ENCODE peak calls at places on chromosomes 6 and 20, in five cellular contexts. Y is CD8-positive, alpha-beta T cell; S is mucosa of descending colon; P is HL-60; G is psoas muscle. Z is an unnamed sample.

GRCh38 chr6:141580988-141581387 is 551.7 kb upstream of the GJE1 start:
- DNase-seq in S (no peak), Y (no peak), G (no peak), P (no peak), Z (no peak)

GRCh38 chr20:46046588-46047310 is 17.7 kb downstream of the SLC12A5 start:
- DNase-seq in Y (no peak), G (no peak), P (no peak), S (no peak), Z (no peak)

GRCh38 chr6:96450760-96451116 is 70.9 kb upstream of the UFL1 start:
- DNase-seq in S (no peak), P (no peak), Y (no peak), G (no peak), Z (no peak)

GRCh38 chr6:132931937-132932336 is 117.6 kb downstream of the RPS12 start:
- DNase-seq in P (no peak), G (no peak), S (no peak), Y (no peak), Z (no peak)

GRCh38 chr20:9149796-9150195 is 80.9 kb downstream of the PLCB4 start:
- DNase-seq in S (no peak), P (no peak), G (no peak), Y (no peak), Z (no peak)

GRCh38 chr6:95243091-95243490 is 334.2 kb upstream of the MANEA start:
- DNase-seq in S (no peak), G (no peak), Y (no peak), P (no peak), Z (no peak)

GRCh38 chr6:89976141-89977020 is 82.1 kb downstream of the GJA10 start:
- DNase-seq in P (no peak), Y (no peak), S (no peak), G (no peak), Z (no peak)

GRCh38 chr6:108322728-108323127 is 27.9 kb downstream of the AFG1L start:
- DNase-seq in G (no peak), S (no peak), P (no peak), Y (no peak), Z (no peak)

GRCh38 chr20:50870572-50871161 is 60.6 kb downstream of the ADNP start:
- DNase-seq in P (no peak), G (no peak), Y (no peak), S (no peak), Z (no peak)

GRCh38 chr6:139583420-139583819 is 209.0 kb upstream of the CITED2 start:
- DNase-seq in S (no peak), Y (no peak), P (no peak), G (no peak), Z (no peak)

GRCh38 chr6:133340557-133340956 is 99.4 kb downstream of the EYA4 start:
- DNase-seq in G (no peak), Y (no peak), S (no peak), P (no peak), Z (no peak)

GRCh38 chr6:165854863-165855593 is 192.0 kb upstream of the PDE10A start:
- DNase-seq in G (no peak), P (no peak), Y (no peak), S (no peak), Z (no peak)

GRCh38 chr20:51022803-51023616 is at the start of gene KCNG1:
- DNase-seq in S (peak), Y (no peak), P (no peak), G (peak), Z (no peak)

GRCh38 chr6:28866342-28867077 is 57.3 kb downstream of the TRIM27 start:
- DNase-seq in P (no peak), G (peak), S (peak), Y (peak), Z (no peak)

GRCh38 chr6:62640749-62641148 is 354.7 kb upstream of the KHDRBS2 start:
- DNase-seq in S (no peak), G (no peak), Y (no peak), P (no peak), Z (no peak)

GRCh38 chr20:32050324-32050723 is 1.7 kb upstream of the HCK start:
- DNase-seq in S (no peak), Y (no peak), G (no peak), P (no peak), Z (no peak)

GRCh38 chr6:139536751-139537617 is 162.5 kb upstream of the CITED2 start:
- DNase-seq in G (no peak), S (no peak), Y (no peak), P (no peak), Z (no peak)

GRCh38 chr6:80173411-80173810 is 66.9 kb downstream of the BCKDHB start:
- DNase-seq in P (no peak), S (no peak), G (no peak), Y (no peak), Z (no peak)

GRCh38 chr6:26122402-26122792 is 35.2 kb downstream of the HFE start:
- DNase-seq in S (no peak), Y (no peak), P (no peak), G (no peak), Z (no peak)

GRCh38 chr6:130409394-130410095 is 43.7 kb downstream of the TMEM200A start:
- DNase-seq in S (no peak), Y (no peak), G (no peak), P (no peak), Z (no peak)

GRCh38 chr6:116210750-116211425 is 43.0 kb downstream of the TSPYL4 start:
- DNase-seq in Y (no peak), P (no peak), S (no peak), G (peak), Z (no peak)

GRCh38 chr6:47106721-47107197 is 64.6 kb upstream of the ADGRF1 start:
- DNase-seq in P (no peak), S (no peak), Y (no peak), G (no peak), Z (no peak)

GRCh38 chr6:47105469-47106188 is 63.5 kb upstream of the ADGRF1 start:
- DNase-seq in P (no peak), G (no peak), S (no peak), Y (no peak), Z (no peak)

GRCh38 chr6:47102331-47102730 is 60.2 kb upstream of the ADGRF1 start:
- DNase-seq in P (no peak), S (no peak), G (no peak), Y (no peak), Z (no peak)

GRCh38 chr6:47106216-47106615 is 64.1 kb upstream of the ADGRF1 start:
- DNase-seq in G (no peak), Y (no peak), S (no peak), P (no peak), Z (no peak)

GRCh38 chr6:47103931-47104330 is 61.8 kb upstream of the ADGRF1 start:
- DNase-seq in S (no peak), P (peak), Y (no peak), G (no peak), Z (no peak)
- H3K4me3 ChIP-seq in S (no peak), P (no peak), Y (no peak), G (no peak), Z (no peak)

GRCh38 chr20:597560-597959 is 12.5 kb downstream of the TCF15 start:
- DNase-seq in S (no peak), G (no peak), Y (no peak), P (no peak), Z (no peak)
- H3K4me3 ChIP-seq in S (no peak), G (no peak), Y (no peak), P (no peak), Z (no peak)

GRCh38 chr6:337782-338464 is 45.6 kb downstream of the DUSP22 start:
- DNase-seq in G (no peak), Y (peak), S (no peak), P (no peak), Z (no peak)
- H3K4me3 ChIP-seq in G (no peak), Y (no peak), S (no peak), P (no peak), Z (no peak)

GRCh38 chr6:121523628-121524027 is 88.2 kb downstream of the GJA1 start:
- DNase-seq in S (no peak), P (no peak), Y (no peak), G (no peak), Z (no peak)

GRCh38 chr6:121522771-121523386 is 87.4 kb downstream of the GJA1 start:
- DNase-seq in P (no peak), S (no peak), G (no peak), Y (no peak), Z (no peak)

GRCh38 chr6:121521164-121521555 is 85.7 kb downstream of the GJA1 start:
- DNase-seq in S (no peak), P (no peak), Y (no peak), G (no peak), Z (no peak)

GRCh38 chr6:121520337-121521163 is 85.1 kb downstream of the GJA1 start:
- DNase-seq in G (no peak), Y (no peak), S (no peak), P (no peak), Z (no peak)

GRCh38 chr6:121522265-121522664 is 86.8 kb downstream of the GJA1 start:
- DNase-seq in Y (no peak), S (no peak), G (no peak), P (no peak), Z (no peak)
- H3K4me3 ChIP-seq in Y (no peak), S (no peak), G (no peak), P (no peak), Z (no peak)

GRCh38 chr6:143540192-143540591 is 28.7 kb upstream of the FUCA2 start:
- DNase-seq in Y (no peak), P (no peak), G (no peak), S (no peak), Z (no peak)
- H3K4me3 ChIP-seq in Y (no peak), P (no peak), G (no peak), S (no peak), Z (no peak)

GRCh38 chr20:58010666-58011065 is 217.8 kb downstream of the ANKRD60 start:
- DNase-seq in P (no peak), G (no peak), Y (no peak), S (no peak), Z (no peak)

GRCh38 chr20:58010186-58010585 is 218.3 kb downstream of the ANKRD60 start:
- DNase-seq in Y (no peak), G (no peak), P (no peak), S (no peak), Z (no peak)

GRCh38 chr20:58011947-58012610 is 216.4 kb downstream of the ANKRD60 start:
- DNase-seq in Y (no peak), S (no peak), G (no peak), P (no peak), Z (no peak)

GRCh38 chr20:58012731-58013510 is 215.5 kb downstream of the ANKRD60 start:
- DNase-seq in Y (no peak), G (no peak), S (no peak), P (no peak), Z (no peak)

DNA sequence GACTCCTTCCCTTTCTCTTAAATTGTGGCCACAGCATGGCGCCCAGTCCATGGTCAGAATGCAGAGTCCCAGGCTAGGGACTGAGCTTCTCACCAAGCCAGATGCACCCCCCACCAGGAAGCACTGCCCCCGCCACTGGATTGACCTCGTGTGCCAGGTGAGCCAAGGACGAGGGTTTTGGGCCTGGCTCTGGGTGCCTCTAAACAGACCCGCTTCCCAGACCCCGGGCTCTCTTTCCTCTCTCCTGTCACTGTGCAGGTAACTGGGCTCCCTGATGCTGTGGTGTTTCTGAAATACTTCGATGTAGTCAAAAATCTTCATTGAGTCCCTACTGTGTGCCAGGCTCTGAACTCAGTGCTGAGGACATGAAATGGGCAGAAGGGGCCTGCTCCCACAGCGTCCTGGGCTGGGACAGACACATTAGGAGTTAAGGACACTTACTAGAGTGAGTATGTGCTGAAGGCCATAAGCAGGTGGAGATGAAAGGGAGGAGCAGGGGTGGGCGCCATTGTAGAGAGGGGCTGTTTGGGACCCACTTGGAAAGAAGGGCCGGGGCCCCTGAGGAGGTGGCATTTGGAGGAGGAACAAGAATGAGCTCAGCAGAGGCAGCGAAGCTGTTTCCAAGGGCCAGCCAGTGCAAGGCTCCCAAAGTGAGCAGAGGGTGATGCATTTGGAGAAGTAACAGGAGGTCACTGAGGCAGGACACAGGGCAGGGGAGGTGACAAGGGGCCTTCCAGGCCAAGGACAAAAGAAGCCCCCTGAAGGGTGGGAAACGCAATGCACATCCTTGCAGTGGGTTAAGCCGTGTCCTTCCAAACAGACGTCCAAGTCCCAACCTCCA is 217.1 kb downstream of the ANKRD60 start:
- DNase-seq in G (no peak), P (no peak), Y (no peak), S (no peak), Z (no peak)
- H3K4me3 ChIP-seq in G (no peak), P (no peak), Y (no peak), S (no peak), Z (no peak)

GRCh38 chr6:33296797-33297405 is 1.8 kb downstream of the RGL2 start:
- DNase-seq in S (peak), P (no peak), Y (no peak), G (no peak), Z (no peak)

GRCh38 chr6:33297956-33298772 is 578 bp downstream of the RGL2 start:
- DNase-seq in G (peak), Y (peak), S (peak), P (peak), Z (no peak)

GRCh38 chr6:33298773-33299236 is at the start of gene RGL2:
- DNase-seq in Y (peak), S (peak), G (peak), P (peak), Z (no peak)

GRCh38 chr6:33295621-33296369 is 2.9 kb downstream of the RGL2 start:
- DNase-seq in P (no peak), S (peak), Y (no peak), G (no peak), Z (no peak)

GRCh38 chr6:33297406-33297955 is 1.3 kb downstream of the RGL2 start:
- DNase-seq in P (no peak), G (peak), Y (no peak), S (peak), Z (no peak)
- H3K4me3 ChIP-seq in P (peak), G (peak), Y (no peak), S (no peak), Z (peak)

GRCh38 chr20:327041-327945 is 1.9 kb downstream of the SOX12 start:
- DNase-seq in P (peak), Y (peak), S (peak), G (peak), Z (peak)

GRCh38 chr20:328596-329324 is 3.4 kb downstream of the SOX12 start:
- DNase-seq in Y (peak), G (no peak), P (no peak), S (no peak), Z (no peak)

GRCh38 chr20:329325-329695 is 4.0 kb downstream of the SOX12 start:
- DNase-seq in P (no peak), S (no peak), Y (no peak), G (no peak), Z (no peak)

GRCh38 chr20:326645-327031 is 1.3 kb downstream of the SOX12 start:
- DNase-seq in Y (no peak), G (peak), S (peak), P (no peak), Z (no peak)

DNA sequence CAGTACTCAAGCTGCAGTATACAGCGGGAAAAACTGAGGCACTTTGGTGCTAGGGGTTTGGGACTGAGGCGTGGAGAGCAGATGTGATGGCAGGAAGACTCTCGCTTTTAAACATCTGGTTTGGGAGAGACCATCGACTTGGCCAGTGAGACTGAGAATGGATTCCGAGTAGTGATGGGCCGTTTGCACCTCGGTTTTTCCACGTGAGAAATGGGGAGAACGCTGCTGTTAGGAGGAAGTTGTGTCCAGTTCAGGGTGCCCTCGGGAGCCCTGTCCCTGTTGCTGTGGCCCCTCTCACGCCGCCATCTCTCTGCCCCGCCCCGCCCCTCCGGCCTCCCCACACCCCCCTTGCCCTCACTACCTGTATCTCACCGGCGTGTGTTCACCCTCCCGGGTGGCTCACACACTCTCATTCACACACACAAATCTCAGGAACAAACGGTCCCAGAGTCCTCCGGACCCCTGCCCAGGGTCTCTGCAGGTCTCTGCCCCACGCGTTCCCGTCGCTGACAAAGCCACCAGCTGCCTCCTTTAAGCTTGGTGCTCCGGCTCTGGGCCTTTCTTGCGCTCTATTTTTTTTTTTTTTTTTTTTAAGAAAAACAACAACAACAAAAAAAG is 2.7 kb downstream of the SOX12 start:
- DNase-seq in P (no peak), G (no peak), Y (no peak), S (no peak), Z (no peak)
- H3K4me3 ChIP-seq in P (peak), G (peak), Y (peak), S (no peak), Z (peak)

DNA sequence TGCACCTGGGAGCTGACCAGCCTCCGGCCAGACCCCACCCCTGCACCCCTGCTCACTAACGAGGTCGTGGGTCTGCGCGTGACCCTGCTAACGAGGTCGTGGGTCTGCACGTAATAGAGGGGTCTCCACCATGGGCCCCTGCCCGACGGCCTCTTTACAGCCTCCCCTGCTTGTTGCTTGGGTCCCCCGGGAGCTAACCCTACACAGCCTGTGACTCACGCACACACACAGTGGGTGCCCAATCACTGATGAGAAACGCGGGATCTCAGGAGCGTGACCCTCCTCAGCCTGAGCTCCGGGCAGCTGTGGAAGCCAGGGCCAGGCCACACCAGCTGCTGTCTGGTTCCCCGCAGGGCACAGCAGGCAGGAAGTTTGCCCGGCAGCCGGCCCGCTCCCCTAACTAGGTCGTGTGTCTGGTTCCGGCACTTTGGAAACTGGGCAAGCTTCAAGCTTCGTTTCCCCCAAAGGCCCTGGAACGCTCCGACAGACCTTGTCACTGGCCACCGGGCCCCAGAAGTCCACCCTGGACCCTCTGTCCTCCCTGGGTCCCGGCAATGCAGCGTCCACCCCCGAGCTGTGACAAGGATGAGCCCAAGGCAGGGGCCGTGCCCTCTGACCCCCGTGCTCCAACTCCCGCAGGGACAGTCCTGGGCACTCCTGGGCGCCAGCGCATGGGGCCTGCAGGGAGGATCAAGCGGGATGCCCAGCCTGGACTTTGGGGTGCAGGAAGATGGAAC is 767 bp downstream of the PTK6 start:
- DNase-seq in G (peak), P (no peak), S (peak), Y (peak), Z (no peak)
- H3K4me3 ChIP-seq in G (no peak), P (no peak), S (peak), Y (no peak), Z (peak)

Z was measured in esophagus squamous epithelium.